ENCODE peak calls at places on chromosomes 5 and 9, in four cellular contexts. H is PC-9, Z is heart left ventricle, P is spleen. Y is an unnamed sample. For H3K4me1, the result is how much of the 10 kb centered on the place peaks cover.

GRCh38 chr9:124716795-124717194 is 54.3 kb downstream of the NR6A1 start:
- DNase-seq in H (no peak), Z (no peak), P (no peak), Y (no peak)

GRCh38 chr9:136361757-136362449 is 1.6 kb downstream of the DNLZ start:
- DNase-seq in H (no peak), Z (no peak), P (no peak), Y (no peak)

GRCh38 chr5:173486826-173487225 is 129.6 kb downstream of the BOD1 start:
- DNase-seq in H (no peak), Z (no peak), P (no peak), Y (no peak)

GRCh38 chr9:3732077-3733038 is 206.6 kb upstream of the RFX3 start:
- DNase-seq in H (peak), Z (peak), P (no peak), Y (peak)

GRCh38 chr5:152568101-152568500 is 163.0 kb upstream of the NMUR2 start:
- DNase-seq in H (no peak), Z (no peak), P (no peak), Y (no peak)

GRCh38 chr5:119269061-119269579 is 86.7 kb upstream of the TNFAIP8 start:
- DNase-seq in H (peak), Z (peak), P (peak), Y (peak)

GRCh38 chr9:99385215-99385614 is 163.1 kb downstream of the SEC61B start:
- DNase-seq in H (no peak), Z (no peak), P (peak), Y (no peak)

GRCh38 chr9:89029788-89030187 is 38.5 kb downstream of the S1PR3 start:
- DNase-seq in H (no peak), Z (no peak), P (no peak), Y (no peak)

GRCh38 chr5:145660897-145661650 is 174.1 kb downstream of the PRELID2 start:
- DNase-seq in H (no peak), Z (no peak), P (no peak), Y (no peak)

GRCh38 chr5:177498013-177498847 is 826 bp upstream of the PDLIM7 start:
- DNase-seq in H (no peak), Z (peak), P (peak), Y (no peak)

GRCh38 chr9:133119461-133120342 is 1.3 kb downstream of the RALGDS start:
- DNase-seq in H (no peak), Z (no peak), P (no peak), Y (no peak)
- H3K4me1 ChIP-seq in H (under half), Z (half or more), P (half or more), Y (half or more)

GRCh38 chr5:167753725-167754490 is 537.5 kb upstream of the WWC1 start:
- DNase-seq in H (no peak), Z (no peak), P (no peak), Y (no peak)
- TF ChIP-seq CTCF in H (no peak), Z (no peak), P (no peak), Y (no peak)

GRCh38 chr5:74589204-74590056 is 51.1 kb downstream of the ENC1 start:
- DNase-seq in H (no peak), Z (no peak), P (no peak), Y (no peak)
- H3K27ac ChIP-seq in H (no peak), Z (no peak), P (no peak), Y (no peak)

GRCh38 chr9:133986774-133987454 is 5.2 kb downstream of the VAV2 start:
- DNase-seq in H (no peak), Z (no peak), P (peak), Y (no peak)
- H3K4me1 ChIP-seq in H (under half), Z (under half), P (half or more), Y (under half)

DNA sequence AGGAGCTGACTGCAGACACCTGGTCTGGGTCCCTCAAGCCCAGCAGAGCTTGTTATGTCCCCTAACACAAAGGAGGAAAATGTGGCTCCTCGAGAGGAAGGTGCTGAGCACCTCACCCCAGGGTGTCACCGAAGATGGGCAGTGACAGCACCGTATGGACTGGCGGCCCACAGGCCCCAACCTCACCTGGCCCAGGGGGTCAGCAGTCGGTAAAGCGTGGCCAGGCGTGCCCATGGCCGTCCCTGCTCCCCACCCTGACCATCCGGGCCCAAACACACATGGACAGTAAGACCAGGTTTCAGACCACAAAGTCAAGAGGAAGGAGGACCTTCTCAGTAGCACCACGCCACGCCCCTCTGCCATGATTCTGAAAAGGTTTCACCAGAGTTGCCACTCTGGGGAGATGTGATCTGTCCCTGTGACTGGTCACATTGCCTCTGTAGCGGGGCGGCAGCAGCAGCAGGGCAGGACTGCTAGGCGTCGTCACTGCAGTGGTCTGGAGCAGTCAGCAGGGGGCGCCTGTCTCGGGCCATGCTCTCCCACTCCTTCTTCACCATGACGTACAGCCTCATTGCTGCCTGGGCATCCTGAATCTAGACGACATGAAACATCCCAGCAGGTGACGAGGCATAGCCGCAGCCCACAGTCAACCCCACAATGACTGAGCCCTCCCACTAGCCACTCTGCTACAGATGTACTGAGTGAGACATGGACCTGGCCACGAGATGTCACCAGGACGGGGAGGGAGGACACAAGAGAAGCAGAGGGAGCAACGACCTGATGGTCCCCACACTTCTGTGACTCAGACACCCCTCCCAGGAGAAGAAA is 11.1 kb downstream of the REXO4 start:
- DNase-seq in H (peak), Z (peak), P (peak), Y (peak)
- TF ChIP-seq CTCF in H (peak), Z (peak), P (peak), Y (peak)